ENCODE peak calls at places on chromosomes 2 and 18, in seven cellular contexts. M is neural progenitor cell, R is choroid plexus epithelial cell, A is right lobe of liver, U is nephron progenitor cell, Y is foreskin keratinocyte, Q is BE2C. K is an unnamed sample.

GRCh38 chr18:64330161-64330560 is 181.3 kb upstream of the LINC00305 start:
- DNase-seq in M (peak), R (peak), A (peak), U (no peak), Y (no peak), Q (no peak), K (peak)

GRCh38 chr2:189153608-189154007 is 26.0 kb downstream of the COL5A2 start:
- DNase-seq in M (no peak), R (peak), A (no peak), U (no peak), Y (no peak), Q (no peak), K (no peak)

GRCh38 chr2:230665263-230665691 is 47.4 kb upstream of the CAB39 start:
- DNase-seq in M (no peak), R (no peak), A (no peak), U (no peak), Y (no peak), Q (no peak), K (no peak)

GRCh38 chr2:165621086-165621560 is 151.6 kb downstream of the CSRNP3 start:
- DNase-seq in M (no peak), R (peak), A (no peak), U (no peak), Y (no peak), Q (no peak), K (no peak)

GRCh38 chr2:9179572-9180201 is 26.9 kb upstream of the ASAP2 start:
- DNase-seq in M (no peak), R (peak), A (no peak), U (no peak), Y (peak), Q (no peak), K (peak)

GRCh38 chr2:69437751-69438154 is 518 bp upstream of the NFU1 start:
- DNase-seq in M (no peak), R (no peak), A (peak), U (no peak), Y (peak), Q (peak), K (no peak)

GRCh38 chr2:16632615-16633014 is 33.0 kb downstream of the CYRIA start:
- DNase-seq in M (peak), R (peak), A (no peak), U (no peak), Y (no peak), Q (no peak), K (peak)

GRCh38 chr2:71934595-71935263 is 212.9 kb downstream of the CYP26B1 start:
- DNase-seq in M (no peak), R (peak), A (peak), U (no peak), Y (no peak), Q (no peak), K (peak)

GRCh38 chr2:20221169-20221938 is 3.6 kb downstream of the SDC1 start:
- DNase-seq in M (no peak), R (peak), A (no peak), U (no peak), Y (no peak), Q (no peak), K (no peak)

GRCh38 chr2:110813896-110814295 is 81.5 kb downstream of the ACOXL start:
- DNase-seq in M (no peak), R (no peak), A (no peak), U (no peak), Y (no peak), Q (no peak), K (no peak)

GRCh38 chr2:233235977-233236376 is 15.5 kb upstream of the ATG16L1 start:
- DNase-seq in M (peak), R (no peak), A (no peak), U (no peak), Y (no peak), Q (no peak), K (no peak)

GRCh38 chr2:104766683-104767082 is 87.2 kb upstream of the POU3F3 start:
- DNase-seq in M (no peak), R (peak), A (no peak), U (no peak), Y (peak), Q (no peak), K (no peak)

GRCh38 chr2:69013123-69013836 is at the start of gene ANTXR1:
- DNase-seq in M (peak), R (peak), A (no peak), U (peak), Y (peak), Q (peak), K (peak)

GRCh38 chr18:34322365-34323289 is 97.9 kb upstream of the NOL4 start:
- DNase-seq in M (peak), R (peak), A (peak), U (peak), Y (no peak), Q (peak), K (peak)

GRCh38 chr2:163723881-163724280 is 11.9 kb downstream of the FIGN start:
- DNase-seq in M (no peak), R (no peak), A (no peak), U (no peak), Y (no peak), Q (no peak), K (no peak)

GRCh38 chr2:12177052-12177994 is 430.9 kb downstream of the LPIN1 start:
- DNase-seq in M (no peak), R (peak), A (no peak), U (no peak), Y (no peak), Q (peak), K (peak)

GRCh38 chr2:46979611-46980010 is 64.0 kb upstream of the MCFD2 start:
- DNase-seq in M (no peak), R (no peak), A (no peak), U (no peak), Y (no peak), Q (no peak), K (no peak)

DNA sequence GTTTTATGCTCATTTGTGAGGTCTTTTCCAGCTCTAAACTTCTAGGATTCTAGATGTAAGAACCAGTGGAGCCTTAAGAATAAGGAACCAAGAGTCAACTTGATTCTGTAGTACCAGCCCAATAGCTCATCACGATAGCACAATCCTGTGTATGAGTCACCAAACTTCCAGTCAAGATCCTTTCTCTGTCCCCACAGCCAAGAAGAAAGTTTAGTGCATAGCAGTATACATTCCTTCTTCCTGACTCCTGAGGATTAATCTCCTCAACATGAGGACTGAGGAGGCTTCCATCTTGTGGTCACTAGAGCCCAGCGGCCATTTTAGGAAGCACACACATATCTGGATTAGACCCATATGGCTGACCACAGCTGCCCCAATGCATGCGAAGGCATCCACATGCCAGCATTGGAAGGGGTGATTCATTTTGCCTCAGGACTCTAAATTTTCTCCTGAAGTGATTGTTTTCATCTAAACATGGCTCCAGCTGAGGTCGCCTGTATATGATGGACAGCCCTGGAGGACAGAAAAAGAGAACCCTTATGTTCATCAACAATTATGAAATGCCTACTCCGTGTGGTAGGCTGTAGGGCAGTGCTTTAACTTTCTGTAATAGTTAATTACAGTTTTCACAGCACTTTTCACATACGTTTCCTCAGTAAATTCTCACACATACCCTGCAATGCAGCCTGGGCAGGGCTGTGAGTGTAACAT is 53.5 kb downstream of the RASGRP3 start:
- DNase-seq in M (no peak), R (peak), A (no peak), U (no peak), Y (peak), Q (no peak), K (no peak)
- TF ChIP-seq CTCF in M (no peak), R (no peak), A (no peak), U (no peak), Y (no peak), Q (no peak), K (no peak)

DNA sequence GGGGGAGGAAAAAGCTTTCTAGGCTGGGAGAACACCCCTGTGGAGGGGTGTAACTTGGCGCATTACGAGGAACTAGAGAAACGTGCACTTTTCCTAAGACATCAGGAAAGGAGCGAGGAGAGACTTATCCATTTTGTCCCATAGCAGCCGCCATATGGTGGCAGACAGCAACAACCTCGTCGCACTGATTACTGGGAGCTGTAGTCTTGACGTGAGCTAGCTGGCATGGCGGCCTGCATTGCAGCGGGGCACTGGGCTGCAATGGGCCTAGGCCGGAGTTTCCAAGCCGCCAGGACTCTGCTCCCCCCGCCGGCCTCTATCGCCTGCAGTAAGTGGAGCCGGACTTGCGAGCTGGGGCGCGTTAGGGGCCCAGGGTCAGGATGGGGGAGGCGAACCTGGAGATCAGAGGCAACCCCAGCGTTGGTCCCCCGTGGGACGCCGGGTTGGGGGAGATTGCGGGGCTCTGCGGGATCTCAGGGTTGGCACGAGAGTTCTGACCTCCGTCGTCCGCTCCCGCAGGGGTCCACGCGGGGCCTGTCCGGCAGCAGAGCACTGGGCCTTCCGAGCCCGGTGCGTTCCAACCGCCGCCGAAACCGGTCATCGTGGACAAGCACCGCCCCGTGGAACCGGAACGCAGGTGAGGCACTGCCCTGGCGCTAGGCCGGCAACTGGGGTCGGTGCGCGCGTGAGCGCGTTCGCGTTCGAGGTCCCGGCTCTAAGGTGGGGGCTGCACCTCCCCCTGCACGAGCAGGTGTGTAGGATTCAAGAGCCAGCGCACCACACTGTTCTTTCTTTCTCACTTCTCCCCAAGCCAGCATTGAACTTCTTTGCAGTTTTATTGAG is at the start of gene MRPL19:
- DNase-seq in M (peak), R (peak), A (peak), U (peak), Y (peak), Q (peak), K (peak)
- TF ChIP-seq CTCF in M (no peak), R (no peak), A (no peak), U (no peak), Y (no peak), Q (no peak), K (no peak)

GRCh38 chr2:27070653-27071276 is 689 bp downstream of the OST4 start:
- DNase-seq in M (no peak), R (no peak), A (no peak), U (no peak), Y (no peak), Q (no peak), K (no peak)

GRCh38 chr2:27071990-27072830 is 756 bp upstream of the OST4 start:
- DNase-seq in M (peak), R (peak), A (no peak), U (peak), Y (no peak), Q (peak), K (peak)

GRCh38 chr2:27072950-27073349 is 1.5 kb upstream of the OST4 start:
- DNase-seq in M (no peak), R (peak), A (no peak), U (no peak), Y (no peak), Q (no peak), K (no peak)

GRCh38 chr2:27069961-27070618 is 1.4 kb downstream of the OST4 start:
- DNase-seq in M (no peak), R (no peak), A (no peak), U (no peak), Y (no peak), Q (no peak), K (no peak)

GRCh38 chr2:27071277-27071989 is at the start of gene OST4:
- DNase-seq in M (peak), R (peak), A (peak), U (peak), Y (peak), Q (peak), K (peak)
- TF ChIP-seq CTCF in M (no peak), R (no peak), A (peak), U (no peak), Y (peak), Q (no peak), K (peak)

DNA sequence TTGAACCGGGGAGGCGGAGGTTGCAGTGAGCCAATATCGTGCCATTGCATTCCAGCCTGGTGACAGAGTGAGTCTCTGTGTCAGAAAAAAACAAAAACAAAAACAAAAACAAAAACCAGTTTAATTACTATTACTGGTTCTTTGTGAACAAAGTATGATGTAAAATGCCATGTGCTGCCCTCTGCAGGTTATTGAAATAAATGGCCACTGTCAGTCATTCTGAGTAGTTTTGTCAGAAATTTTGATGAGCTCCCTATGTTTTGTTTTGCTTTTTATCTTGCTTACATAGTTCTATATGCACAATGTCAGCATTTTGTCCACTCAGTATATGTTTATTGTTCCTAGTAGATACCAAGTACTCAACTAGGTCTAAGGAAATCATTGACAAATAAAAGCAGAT is 423.6 kb upstream of the CHST9 start:
- DNase-seq in M (no peak), R (peak), A (no peak), U (no peak), Y (no peak), Q (no peak), K (no peak)
- TF ChIP-seq CTCF in M (peak), R (peak), A (peak), U (peak), Y (peak), Q (peak), K (peak)

DNA sequence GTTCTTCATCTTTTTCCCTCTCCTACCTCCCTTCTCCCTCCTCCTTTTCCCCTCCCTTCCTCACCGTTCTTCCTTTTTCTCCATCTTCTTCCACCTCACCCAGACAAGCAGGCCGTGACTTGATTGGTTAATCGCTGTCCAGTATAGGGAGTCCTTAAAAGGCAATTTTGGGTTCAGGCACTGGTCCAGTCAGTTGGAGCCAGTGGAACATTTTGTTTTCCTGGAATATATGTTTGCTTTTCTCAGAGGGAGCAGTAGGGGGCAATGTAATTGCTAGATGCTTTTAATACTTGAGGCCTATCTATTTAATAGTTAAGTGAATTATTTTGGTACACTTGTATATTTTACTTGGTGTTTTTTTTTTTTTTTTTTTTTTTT is 15.0 kb downstream of the ELAC1 start:
- DNase-seq in M (no peak), R (peak), A (no peak), U (no peak), Y (no peak), Q (no peak), K (no peak)
- TF ChIP-seq CTCF in M (no peak), R (peak), A (peak), U (no peak), Y (peak), Q (peak), K (no peak)

DNA sequence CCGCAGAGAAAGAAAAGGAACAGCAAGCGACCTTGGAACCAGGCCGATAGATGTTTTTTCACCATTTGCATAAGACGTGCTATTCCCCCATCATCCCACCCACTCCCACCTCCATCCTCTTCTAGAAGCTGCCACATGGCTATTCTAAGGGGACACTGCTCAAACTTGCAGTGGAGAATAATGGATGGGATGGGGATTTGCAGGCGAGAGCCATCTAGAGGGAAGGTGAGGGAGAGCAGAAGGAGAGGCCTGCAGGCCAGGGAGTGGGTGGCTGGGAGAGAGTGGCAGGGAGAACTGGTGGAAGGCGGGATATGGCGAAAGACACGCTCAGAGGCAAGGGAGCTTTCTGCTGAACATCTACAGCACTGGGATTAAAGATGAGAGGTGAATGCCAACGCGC is 84.9 kb downstream of the MAPK4 start:
- DNase-seq in M (peak), R (peak), A (no peak), U (peak), Y (no peak), Q (peak), K (peak)
- TF ChIP-seq CTCF in M (peak), R (peak), A (peak), U (peak), Y (peak), Q (peak), K (peak)

DNA sequence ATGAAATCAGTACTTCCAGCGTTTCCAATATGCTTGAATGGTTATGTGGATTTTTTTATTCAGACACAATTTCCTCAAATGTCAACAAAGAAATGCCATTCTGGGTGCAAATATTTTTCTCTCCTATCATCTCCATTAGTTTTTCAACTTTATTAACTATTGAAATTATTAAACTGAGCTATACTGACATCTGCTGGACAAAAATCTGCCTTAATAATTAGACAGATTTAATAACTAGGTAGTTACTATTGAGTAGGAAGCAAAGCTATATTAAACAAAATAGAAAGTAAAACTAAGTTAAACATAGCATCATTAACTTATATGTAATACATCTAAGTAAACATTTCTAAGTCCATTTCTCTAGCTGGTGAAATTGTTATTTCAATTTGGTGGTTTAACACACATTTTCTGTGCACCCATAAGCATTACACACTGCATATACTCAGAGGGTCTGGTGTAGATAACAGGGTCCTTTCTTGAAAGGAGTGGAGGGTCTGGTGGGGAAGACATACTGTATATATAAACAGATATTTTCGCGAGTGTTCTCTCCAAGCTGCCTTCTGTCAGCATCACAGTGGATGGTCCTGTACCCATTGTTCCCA is 77.0 kb downstream of the LANCL1 start:
- DNase-seq in M (no peak), R (peak), A (no peak), U (no peak), Y (no peak), Q (no peak), K (no peak)
- TF ChIP-seq CTCF in M (peak), R (peak), A (peak), U (no peak), Y (peak), Q (peak), K (no peak)

GRCh38 chr2:235541838-235542549 is 48.2 kb downstream of the AGAP1 start:
- DNase-seq in M (no peak), R (no peak), A (no peak), U (no peak), Y (no peak), Q (no peak), K (no peak)
- TF ChIP-seq CTCF in M (no peak), R (no peak), A (no peak), U (no peak), Y (no peak), Q (no peak), K (no peak)

GRCh38 chr2:75099521-75099922 is 99.8 kb downstream of the TACR1 start:
- DNase-seq in M (no peak), R (no peak), A (no peak), U (no peak), Y (no peak), Q (no peak), K (no peak)
- TF ChIP-seq CTCF in M (no peak), R (no peak), A (no peak), U (no peak), Y (no peak), Q (no peak), K (no peak)

GRCh38 chr18:37284260-37284659 is 281.3 kb downstream of the CELF4 start:
- DNase-seq in M (no peak), R (no peak), A (no peak), U (no peak), Y (no peak), Q (no peak), K (no peak)

GRCh38 chr18:37280701-37281100 is 284.9 kb downstream of the CELF4 start:
- DNase-seq in M (no peak), R (no peak), A (no peak), U (no peak), Y (no peak), Q (no peak), K (no peak)

GRCh38 chr18:37277753-37278152 is 287.8 kb downstream of the CELF4 start:
- DNase-seq in M (no peak), R (no peak), A (no peak), U (no peak), Y (no peak), Q (no peak), K (no peak)

GRCh38 chr18:37286801-37287200 is 278.8 kb downstream of the CELF4 start:
- DNase-seq in M (no peak), R (no peak), A (no peak), U (no peak), Y (no peak), Q (no peak), K (no peak)

GRCh38 chr18:37282386-37283037 is 283.1 kb downstream of the CELF4 start:
- DNase-seq in M (peak), R (no peak), A (no peak), U (peak), Y (no peak), Q (no peak), K (no peak)
- TF ChIP-seq CTCF in M (peak), R (peak), A (peak), U (peak), Y (peak), Q (peak), K (peak)

K was measured in WERI-Rb-1.